ENCODE peak calls at places on chromosomes 1 and 21, in seven cellular contexts. Z, X, T, M, E, O and L are unnamed samples.

GRCh38 chr1:211638723-211639122 is 36.7 kb downstream of the NEK2 start:
- DNase-seq in T (no peak), E (no peak), M (no peak), O (no peak), Z (no peak), X (no peak), L (no peak)

GRCh38 chr1:167627865-167628641 is 2.0 kb upstream of the RCSD1 start:
- DNase-seq in E (no peak), T (no peak), Z (no peak), X (no peak), M (no peak), O (no peak), L (no peak)

GRCh38 chr1:24283326-24284155 is 35.6 kb upstream of the GRHL3 start:
- DNase-seq in Z (no peak), T (no peak), O (no peak), X (no peak), E (no peak), M (peak; percentile 39), L (peak; percentile 89)

GRCh38 chr1:246789454-246790339 is 65.5 kb downstream of the SCCPDH start:
- DNase-seq in E (no peak), Z (no peak), M (no peak), T (no peak), O (no peak), X (no peak), L (no peak)

GRCh38 chr1:30616759-30617158 is 106.6 kb downstream of the MATN1 start:
- DNase-seq in X (peak; percentile 27), E (no peak), O (no peak), T (no peak), M (no peak), Z (no peak), L (no peak)

GRCh38 chr1:113534130-113534817 is 144.0 kb downstream of the MAGI3 start:
- DNase-seq in E (peak; percentile 10), Z (no peak), T (no peak), O (no peak), M (no peak), X (no peak), L (no peak)

GRCh38 chr1:85203573-85204169 is 2.9 kb upstream of the SYDE2 start:
- DNase-seq in E (no peak), X (no peak), T (no peak), Z (no peak), M (no peak), O (no peak), L (no peak)

GRCh38 chr1:46575778-46576177 is 24.3 kb upstream of the KNCN start:
- DNase-seq in T (no peak), E (no peak), O (no peak), Z (no peak), M (no peak), X (no peak), L (no peak)

GRCh38 chr1:202275061-202275770 is 66.5 kb downstream of the UBE2T start:
- DNase-seq in E (no peak), X (no peak), O (no peak), Z (no peak), M (no peak), T (no peak), L (no peak)

GRCh38 chr1:175864183-175864582 is 120.8 kb upstream of the TNR start:
- DNase-seq in O (no peak), E (no peak), T (no peak), M (no peak), Z (no peak), X (no peak), L (no peak)

GRCh38 chr21:20507783-20508182 is 490.4 kb upstream of the NCAM2 start:
- DNase-seq in M (no peak), T (no peak), O (no peak), Z (no peak), X (no peak), E (no peak), L (no peak)

GRCh38 chr1:91830242-91831131 is 55.5 kb downstream of the TGFBR3 start:
- DNase-seq in T (no peak), M (peak; percentile 81), O (peak; percentile 87), X (peak; percentile 66), E (no peak), Z (no peak), L (no peak)

GRCh38 chr1:91831132-91831930 is 54.6 kb downstream of the TGFBR3 start:
- DNase-seq in T (no peak), M (no peak), Z (no peak), O (no peak), X (no peak), E (no peak), L (no peak)

GRCh38 chr1:91835087-91835521 is 50.8 kb downstream of the TGFBR3 start:
- DNase-seq in T (no peak), M (no peak), O (no peak), X (no peak), E (no peak), Z (no peak), L (no peak)

GRCh38 chr1:91842056-91842455 is 43.9 kb downstream of the TGFBR3 start:
- DNase-seq in O (no peak), E (no peak), Z (no peak), T (no peak), X (no peak), M (no peak), L (no peak)

GRCh38 chr1:91836307-91837056 is 49.5 kb downstream of the TGFBR3 start:
- DNase-seq in M (no peak), X (no peak), O (no peak), Z (no peak), T (no peak), E (no peak), L (no peak)
- TF ChIP-seq CTCF in M (no peak), X (no peak), O (peak; percentile 10), Z (no peak), T (no peak), E (no peak), L (no peak)

DNA sequence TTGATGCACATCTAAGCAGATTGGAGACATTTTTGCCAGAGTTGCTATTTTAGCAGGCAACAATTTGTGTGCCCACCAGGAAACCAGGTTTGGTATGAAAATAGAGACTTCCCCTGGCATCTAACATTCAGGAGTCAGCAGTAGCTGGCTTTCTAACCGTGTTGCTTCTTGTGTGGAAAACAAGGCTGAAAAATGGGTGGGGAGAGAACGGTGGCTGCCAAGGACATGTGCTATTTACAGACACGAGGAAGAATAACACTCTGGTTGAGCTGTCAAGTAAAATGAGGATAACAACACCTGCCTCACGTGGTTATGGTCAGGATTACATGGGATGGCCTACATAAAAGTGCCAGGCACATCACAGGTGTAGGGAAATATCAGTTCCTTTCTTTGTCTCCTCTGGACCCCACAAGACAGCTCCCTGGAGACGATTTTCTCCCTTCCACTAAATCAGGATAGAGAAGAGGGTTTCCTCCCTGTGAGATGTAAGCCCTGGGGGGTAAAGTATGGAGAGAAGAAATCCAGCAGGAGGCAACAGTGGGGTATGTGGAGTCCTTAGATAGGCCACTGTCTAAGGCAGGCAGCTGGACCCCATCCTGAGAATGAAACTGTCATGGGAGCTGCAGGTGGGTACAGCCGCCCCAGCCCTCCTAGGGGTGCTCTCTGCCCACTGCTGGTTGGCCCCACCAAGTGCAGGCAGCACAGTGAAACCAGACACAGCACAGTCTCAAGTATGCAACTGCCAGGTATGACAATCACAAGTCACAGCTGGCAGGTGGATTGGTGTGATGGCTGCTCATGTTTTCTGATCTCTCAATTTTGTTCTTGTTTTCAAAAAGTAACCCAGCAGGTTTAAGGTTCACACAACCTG is 80.3 kb downstream of the TENT5C start:
- DNase-seq in X (no peak), E (no peak), Z (no peak), M (no peak), T (no peak), O (no peak), L (no peak)
- TF ChIP-seq CTCF in X (no peak), E (no peak), Z (no peak), M (no peak), T (peak; percentile 11), O (no peak), L (no peak)

DNA sequence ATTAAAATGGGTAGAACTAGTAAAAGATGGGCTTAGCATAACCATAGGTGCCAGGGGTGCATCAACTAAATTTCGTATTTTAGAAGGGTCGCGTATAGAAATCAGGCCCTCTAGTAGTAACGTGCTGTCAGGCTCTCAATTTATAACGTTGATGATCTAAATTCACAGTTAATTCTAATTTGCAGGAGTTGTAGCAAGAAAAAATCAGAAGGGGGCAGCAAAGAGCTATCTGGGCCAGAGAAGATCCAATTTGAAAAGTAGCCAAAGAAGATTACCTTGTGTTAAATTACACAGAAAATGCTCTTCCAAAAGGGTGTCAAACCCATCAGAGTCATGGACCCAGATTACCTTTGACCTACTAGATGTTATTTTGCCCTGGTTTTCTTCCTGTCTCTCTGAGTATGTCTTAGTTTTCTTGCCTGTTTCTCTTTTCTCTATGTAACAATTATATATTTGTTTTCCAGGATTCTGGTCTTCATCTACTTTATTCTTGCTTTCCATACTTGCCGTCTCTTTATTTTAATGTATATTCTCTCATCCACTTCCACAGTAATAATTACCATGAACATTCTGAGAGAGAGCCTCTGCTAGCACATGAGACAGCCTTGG is 1030.9 kb downstream of the AMY1C start:
- DNase-seq in M (peak; percentile 32), X (no peak), Z (peak; percentile 23), T (no peak), E (no peak), O (no peak), L (peak; percentile 12)
- TF ChIP-seq CTCF in M (peak; percentile 29), X (peak; percentile 72), Z (peak; percentile 92), T (peak; percentile 93), E (peak; percentile 88), O (peak; percentile 67), L (peak; percentile 73)

GRCh38 chr1:185045793-185046441 is 559 bp downstream of the RNF2 start:
- DNase-seq in T (peak; percentile 36), O (peak; percentile 16), E (no peak), Z (peak; percentile 40), X (peak; percentile 67), M (peak; percentile 40), L (no peak)

GRCh38 chr1:185041742-185042141 is 3.6 kb upstream of the RNF2 start:
- DNase-seq in O (no peak), Z (no peak), M (no peak), X (no peak), T (no peak), E (no peak), L (no peak)

GRCh38 chr1:185046639-185047038 is 1.3 kb downstream of the RNF2 start:
- DNase-seq in T (no peak), M (no peak), O (no peak), Z (no peak), E (no peak), X (no peak), L (no peak)

GRCh38 chr1:185044387-185044786 is 971 bp upstream of the RNF2 start:
- DNase-seq in X (no peak), M (no peak), T (no peak), Z (no peak), O (no peak), E (no peak), L (no peak)

DNA sequence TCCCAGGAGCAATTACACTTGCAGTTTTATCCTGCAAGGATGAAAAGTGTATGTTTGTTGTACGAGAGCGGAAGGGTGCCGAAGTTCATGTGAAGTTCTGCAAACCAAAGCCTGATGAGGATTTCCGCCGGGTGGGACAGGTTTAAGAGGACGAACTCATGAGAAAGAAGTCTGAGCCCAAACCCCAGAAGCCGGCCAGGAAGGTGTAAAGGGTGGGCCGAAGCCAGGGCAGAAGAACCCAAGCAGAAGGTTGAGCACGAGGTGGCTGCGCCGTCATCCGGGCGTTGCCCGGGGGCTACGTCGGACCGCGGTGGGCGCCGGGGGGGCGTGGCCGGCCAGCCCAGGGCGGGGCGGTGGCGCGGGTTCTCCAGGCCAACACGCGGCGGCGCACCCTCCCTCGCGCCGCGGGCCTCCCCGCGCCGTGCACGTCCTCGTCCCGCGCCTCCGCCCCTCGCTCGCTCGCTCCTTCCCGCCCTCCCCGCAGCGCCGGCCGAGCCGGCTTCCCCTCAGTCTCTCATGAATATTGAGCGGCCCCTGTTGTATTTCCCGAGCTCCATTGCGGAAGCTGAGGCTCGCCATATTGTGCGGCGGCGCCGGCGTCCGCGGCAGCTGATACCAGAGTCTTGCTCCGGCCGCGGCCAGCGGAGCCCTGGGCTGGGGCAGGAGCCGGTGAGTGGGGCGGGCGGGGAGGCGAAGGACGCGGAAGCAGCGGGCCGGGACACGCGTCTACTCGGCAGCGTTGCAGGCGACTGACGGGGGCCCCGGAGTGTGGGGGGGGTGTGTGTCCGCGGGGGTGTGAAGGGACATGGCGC is at the start of gene RNF2:
- DNase-seq in T (peak; percentile 73), O (peak; percentile 84), M (peak; percentile 84), Z (peak; percentile 73), E (peak; percentile 26), X (peak; percentile 93), L (peak; percentile 17)
- TF ChIP-seq CTCF in T (no peak), O (peak; percentile 15), M (peak; percentile 24), Z (peak; percentile 9), E (no peak), X (no peak), L (peak; percentile 39)